ENCODE peak calls at places on chromosomes 7 and 10, in seven cellular contexts. P is cardiac muscle cell, N is lower lobe of right lung, G is body of pancreas, R is heart right ventricle, B is tibial artery, L is lung. Z is an unnamed sample.

GRCh38 chr7:77550586-77550985 is 13.5 kb downstream of the PTPN12 start:
- DNase-seq in P (peak), N (no peak), G (no peak), R (no peak), B (no peak), L (no peak), Z (no peak)

GRCh38 chr7:155001756-155002410 is 1.0 kb downstream of the PAXIP1 start:
- DNase-seq in P (peak), N (no peak), G (no peak), R (no peak), B (no peak), L (no peak), Z (peak)

GRCh38 chr10:119940487-119940886 is 48.0 kb downstream of the SEC23IP start:
- DNase-seq in P (peak), N (no peak), G (no peak), R (no peak), B (no peak), L (no peak), Z (no peak)

GRCh38 chr10:50393784-50394183 is 142.5 kb upstream of the ASAH2 start:
- DNase-seq in P (peak), N (no peak), G (no peak), R (no peak), B (no peak), L (no peak), Z (no peak)

GRCh38 chr10:125289461-125289860 is 129.1 kb upstream of the CTBP2 start:
- DNase-seq in P (no peak), N (no peak), G (no peak), R (no peak), B (no peak), L (no peak), Z (no peak)

GRCh38 chr7:426510-426909 is 93.1 kb downstream of the PDGFA start:
- DNase-seq in P (no peak), N (no peak), G (no peak), R (no peak), B (no peak), L (no peak), Z (no peak)

GRCh38 chr7:28163955-28164354 is 16.6 kb downstream of the JAZF1 start:
- DNase-seq in P (peak), N (no peak), G (no peak), R (no peak), B (no peak), L (no peak), Z (no peak)

GRCh38 chr10:13087986-13088618 is 11.9 kb upstream of the OPTN start:
- DNase-seq in P (peak), N (no peak), G (no peak), R (no peak), B (no peak), L (no peak), Z (no peak)

GRCh38 chr10:34580643-34581042 is 234.5 kb downstream of the PARD3 start:
- DNase-seq in P (peak), N (no peak), G (peak), R (no peak), B (no peak), L (no peak), Z (no peak)

GRCh38 chr7:101486764-101487458 is 124.2 kb downstream of the COL26A1 start:
- DNase-seq in P (peak), N (no peak), G (no peak), R (no peak), B (no peak), L (no peak), Z (no peak)

GRCh38 chr10:110067960-110068770 is 60.4 kb downstream of the ADD3 start:
- DNase-seq in P (peak), N (no peak), G (peak), R (peak), B (no peak), L (no peak), Z (no peak)

GRCh38 chr7:106045592-106045991 is 66.5 kb downstream of the SYPL1 start:
- DNase-seq in P (peak), N (no peak), G (no peak), R (no peak), B (no peak), L (no peak), Z (no peak)

GRCh38 chr7:155252958-155253501 is 44.6 kb upstream of the INSIG1 start:
- DNase-seq in P (no peak), N (no peak), G (peak), R (no peak), B (no peak), L (no peak), Z (no peak)

GRCh38 chr7:112173214-112173905 is 32.8 kb downstream of the DOCK4 start:
- DNase-seq in P (peak), N (no peak), G (no peak), R (no peak), B (no peak), L (no peak), Z (peak)

GRCh38 chr7:159035571-159036073 is 109.0 kb downstream of the VIPR2 start:
- DNase-seq in P (no peak), N (no peak), G (no peak), R (no peak), B (no peak), L (no peak), Z (no peak)

GRCh38 chr7:143850682-143851081 is 51.3 kb downstream of the TCAF1 start:
- DNase-seq in P (no peak), N (no peak), G (no peak), R (no peak), B (no peak), L (no peak), Z (no peak)

GRCh38 chr10:114708717-114709352 is 50.8 kb upstream of the ABLIM1 start:
- DNase-seq in P (peak), N (no peak), G (no peak), R (no peak), B (no peak), L (no peak), Z (no peak)

GRCh38 chr7:107661081-107661864 is 645 bp downstream of the SLC26A4 start:
- DNase-seq in P (peak), N (peak), G (peak), R (peak), B (peak), L (peak), Z (peak)

GRCh38 chr10:57579926-57580325 is 687.8 kb downstream of the IPMK start:
- DNase-seq in P (peak), N (no peak), G (no peak), R (peak), B (no peak), L (no peak), Z (peak)

GRCh38 chr10:102268333-102268999 is 23.1 kb downstream of the GBF1 start:
- DNase-seq in P (peak), N (no peak), G (no peak), R (no peak), B (no peak), L (no peak), Z (no peak)

GRCh38 chr7:33888206-33888605 is 17.1 kb upstream of the BMPER start:
- DNase-seq in P (no peak), N (no peak), G (no peak), R (no peak), B (no peak), L (no peak), Z (no peak)

GRCh38 chr10:69831231-69831855 is 29.6 kb downstream of the COL13A1 start:
- DNase-seq in P (no peak), N (no peak), G (no peak), R (no peak), B (no peak), L (no peak), Z (no peak)
- H3K27ac ChIP-seq in P (no peak), N (no peak), G (no peak), R (no peak), B (no peak), L (no peak), Z (no peak)

DNA sequence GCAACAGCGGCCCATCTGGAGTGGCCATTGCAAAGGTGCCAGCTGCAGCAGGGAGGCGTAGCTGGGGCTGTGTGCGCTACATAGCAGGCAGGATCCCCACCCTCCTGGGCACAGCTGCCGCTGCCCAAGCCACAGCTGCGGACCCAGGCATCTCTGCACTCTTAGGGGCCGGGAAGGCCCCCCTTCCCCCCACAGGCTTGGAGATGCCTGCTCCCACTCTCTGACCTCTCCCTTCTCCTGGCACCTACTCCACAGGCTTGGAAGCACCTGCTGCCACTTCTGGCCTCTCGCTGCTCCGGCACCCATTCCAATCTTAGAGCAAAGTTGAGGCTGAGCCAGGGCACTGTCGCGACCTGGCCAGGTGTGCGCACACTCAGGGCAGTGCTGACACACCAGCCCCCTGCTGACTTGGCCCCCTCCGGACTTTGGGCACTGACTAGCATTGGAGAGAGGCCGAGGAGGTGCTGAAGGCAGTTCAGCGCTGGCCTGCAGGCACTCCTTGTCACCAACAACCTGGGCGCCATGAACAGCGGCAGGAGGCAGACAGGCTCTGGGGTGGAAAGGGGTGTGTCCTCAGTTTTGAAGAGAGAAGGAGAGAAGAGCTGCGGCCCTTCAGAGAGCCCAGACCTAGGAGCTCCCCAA is 18.4 kb downstream of the RBM48 start:
- DNase-seq in P (no peak), N (no peak), G (no peak), R (no peak), B (no peak), L (no peak), Z (no peak)
- TF ChIP-seq CTCF in P (no peak), N (no peak), G (no peak), R (no peak), B (no peak), L (no peak), Z (no peak)

DNA sequence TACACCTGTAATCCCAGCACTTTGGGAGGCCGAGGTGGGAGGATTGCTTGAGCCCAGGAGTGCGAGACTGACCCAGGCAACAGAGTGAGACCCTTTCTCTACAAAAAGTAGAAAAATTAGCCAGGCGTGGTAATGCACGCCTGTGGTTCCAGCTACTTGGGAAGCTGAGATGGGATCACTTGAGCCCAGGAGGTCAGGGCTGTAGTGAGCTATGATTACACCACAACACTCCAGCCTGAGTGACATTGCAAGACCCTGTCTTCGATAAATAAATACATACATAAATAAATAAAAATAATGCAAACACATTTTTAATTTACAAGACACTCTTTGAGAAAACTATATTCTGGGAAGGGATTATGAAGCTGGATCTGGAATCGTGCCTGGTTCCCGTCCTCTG is 236.1 kb downstream of the BAMBI start:
- DNase-seq in P (no peak), N (no peak), G (no peak), R (no peak), B (no peak), L (no peak), Z (no peak)
- H3K27ac ChIP-seq in P (no peak), N (no peak), G (no peak), R (no peak), B (no peak), L (no peak), Z (no peak)

GRCh38 chr7:40047661-40048060 is 86.8 kb downstream of the MPLKIP start:
- DNase-seq in P (no peak), N (no peak), G (no peak), R (no peak), B (no peak), L (no peak), Z (no peak)
- TF ChIP-seq CTCF in P (peak), N (no peak), G (peak), R (no peak), B (no peak), L (no peak), Z (no peak)

DNA sequence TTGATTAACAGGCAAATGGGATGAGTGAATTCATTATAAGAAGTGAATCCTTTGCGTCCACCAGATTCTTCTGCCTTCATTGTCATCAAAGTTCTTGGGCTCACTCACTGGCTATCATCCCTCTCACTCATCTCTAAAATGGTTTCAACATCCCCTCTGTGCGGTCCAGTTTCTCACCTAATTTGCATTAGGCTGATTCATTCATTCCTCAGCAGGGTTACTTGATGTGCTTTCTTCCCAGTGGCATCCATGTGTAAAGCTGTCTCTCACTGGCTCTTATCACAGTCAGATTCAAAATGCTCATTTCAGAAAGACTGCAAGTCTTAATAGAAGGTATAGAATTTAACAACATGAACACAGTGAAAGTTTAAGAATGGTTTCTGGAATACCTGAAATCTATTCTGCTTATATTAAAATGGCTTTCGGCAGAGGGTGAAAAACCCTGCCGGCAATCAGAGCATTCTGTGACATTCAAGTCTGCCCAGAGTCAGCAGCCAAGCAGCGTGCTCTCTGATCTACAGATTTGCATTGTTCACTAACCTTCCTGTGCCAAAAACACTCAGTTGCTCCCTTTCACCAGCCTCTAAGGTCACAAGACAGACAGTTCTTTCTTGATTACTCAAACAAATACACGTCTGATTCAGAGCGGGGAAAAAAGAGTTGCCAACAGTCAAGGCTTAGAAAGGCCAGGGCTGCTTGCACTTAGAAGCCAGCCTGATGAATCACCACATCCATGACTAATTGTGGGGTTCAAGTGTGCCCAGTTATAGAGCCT is 106.7 kb downstream of the TES start:
- DNase-seq in P (peak), N (no peak), G (peak), R (peak), B (peak), L (peak), Z (no peak)
- H3K27ac ChIP-seq in P (no peak), N (peak), G (peak), R (peak), B (peak), L (peak), Z (no peak)

DNA sequence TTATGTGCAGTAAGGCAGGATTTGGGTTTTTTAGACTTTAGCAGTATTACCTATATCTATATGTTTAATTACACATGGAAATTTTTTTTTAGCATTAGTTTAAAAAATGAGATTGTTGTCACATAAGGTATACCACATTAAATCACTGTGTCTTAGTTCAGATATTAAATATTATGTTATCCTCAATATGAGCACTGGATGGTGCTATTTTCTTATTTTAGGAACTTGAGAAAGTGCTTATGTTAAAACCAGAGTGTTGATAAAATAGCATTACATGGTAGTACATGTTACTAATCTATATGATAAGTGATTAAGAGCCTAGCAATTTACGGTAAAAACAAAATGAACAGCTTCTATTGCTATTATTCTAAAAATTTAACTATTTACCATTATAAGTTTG is 28.8 kb downstream of the MIOS start:
- DNase-seq in P (peak), N (no peak), G (no peak), R (no peak), B (no peak), L (no peak), Z (no peak)
- TF ChIP-seq CTCF in P (peak), N (no peak), G (peak), R (no peak), B (peak), L (peak), Z (no peak)

Z was measured in WERI-Rb-1.